ENCODE peak calls at places on chromosomes 5 and 9, in four cellular contexts. Q is IMR-90, P is mesendoderm, N is H1. C is an unnamed sample.

GRCh38 chr9:128115187-128116103 is 12.1 kb downstream of the PTGES2 start:
- DNase-seq in P (no peak), N (no peak), Q (no peak), C (no peak)

GRCh38 chr5:143445726-143446125 is 42.2 kb upstream of the NR3C1 start:
- DNase-seq in N (no peak), Q (peak; percentile 24), P (peak; percentile 57), C (no peak)

GRCh38 chr9:115423646-115424045 is 305.7 kb upstream of the TNC start:
- DNase-seq in Q (no peak), P (no peak), N (no peak), C (no peak)

GRCh38 chr9:112112519-112112918 is 62.6 kb downstream of the SUSD1 start:
- DNase-seq in Q (peak; percentile 92), N (no peak), P (no peak), C (no peak)

GRCh38 chr9:124511426-124511840 is 4.2 kb upstream of the NR5A1 start:
- DNase-seq in N (peak; percentile 63), Q (no peak), P (peak; percentile 57), C (peak; percentile 40)

GRCh38 chr5:149320791-149321330 is 24.4 kb upstream of the GRPEL2 start:
- DNase-seq in P (peak; percentile 87), N (no peak), Q (peak; percentile 94), C (peak; percentile 55)

GRCh38 chr9:119526703-119527102 is 157.5 kb upstream of the BRINP1 start:
- DNase-seq in Q (no peak), N (no peak), P (no peak), C (no peak)

GRCh38 chr9:35771524-35771923 is 17.4 kb upstream of the MSMP start:
- DNase-seq in Q (no peak), P (no peak), N (no peak), C (no peak)

GRCh38 chr9:131714161-131714646 is 25.7 kb downstream of the RAPGEF1 start:
- DNase-seq in P (no peak), N (no peak), Q (peak; percentile 91), C (no peak)

GRCh38 chr5:158373623-158374375 is 514.9 kb upstream of the CLINT1 start:
- DNase-seq in N (no peak), Q (no peak), P (no peak), C (no peak)

GRCh38 chr5:98398465-98398864 is 375.0 kb upstream of the RGMB start:
- DNase-seq in N (no peak), P (no peak), Q (no peak), C (no peak)

GRCh38 chr5:131789765-131790164 is 7.1 kb downstream of the FNIP1 start:
- DNase-seq in P (no peak), N (no peak), Q (no peak), C (no peak)

GRCh38 chr5:8943301-8943700 is 602.6 kb downstream of the SEMA5A start:
- DNase-seq in N (no peak), Q (peak; percentile 40), P (no peak), C (no peak)

GRCh38 chr5:172407861-172408260 is 46.5 kb downstream of the SH3PXD2B start:
- DNase-seq in N (no peak), Q (peak; percentile 72), P (no peak), C (no peak)

GRCh38 chr9:124735121-124735520 is 36.0 kb downstream of the NR6A1 start:
- DNase-seq in Q (peak; percentile 53), P (peak; percentile 74), N (no peak), C (no peak)

GRCh38 chr9:33105939-33106338 is 29.5 kb upstream of the SMU1 start:
- DNase-seq in N (no peak), P (no peak), Q (peak; percentile 36), C (no peak)

GRCh38 chr9:32877103-32877502 is 93.8 kb downstream of the TMEM215 start:
- DNase-seq in Q (no peak), N (no peak), P (no peak), C (no peak)

GRCh38 chr9:15238646-15239045 is 68.4 kb downstream of the TTC39B start:
- DNase-seq in N (no peak), Q (no peak), P (no peak), C (no peak)
- H4K5ac ChIP-seq in N (no peak overlapping the region), Q (no peak overlapping the region), P (no peak overlapping the region), C (no peak overlapping the region)

DNA sequence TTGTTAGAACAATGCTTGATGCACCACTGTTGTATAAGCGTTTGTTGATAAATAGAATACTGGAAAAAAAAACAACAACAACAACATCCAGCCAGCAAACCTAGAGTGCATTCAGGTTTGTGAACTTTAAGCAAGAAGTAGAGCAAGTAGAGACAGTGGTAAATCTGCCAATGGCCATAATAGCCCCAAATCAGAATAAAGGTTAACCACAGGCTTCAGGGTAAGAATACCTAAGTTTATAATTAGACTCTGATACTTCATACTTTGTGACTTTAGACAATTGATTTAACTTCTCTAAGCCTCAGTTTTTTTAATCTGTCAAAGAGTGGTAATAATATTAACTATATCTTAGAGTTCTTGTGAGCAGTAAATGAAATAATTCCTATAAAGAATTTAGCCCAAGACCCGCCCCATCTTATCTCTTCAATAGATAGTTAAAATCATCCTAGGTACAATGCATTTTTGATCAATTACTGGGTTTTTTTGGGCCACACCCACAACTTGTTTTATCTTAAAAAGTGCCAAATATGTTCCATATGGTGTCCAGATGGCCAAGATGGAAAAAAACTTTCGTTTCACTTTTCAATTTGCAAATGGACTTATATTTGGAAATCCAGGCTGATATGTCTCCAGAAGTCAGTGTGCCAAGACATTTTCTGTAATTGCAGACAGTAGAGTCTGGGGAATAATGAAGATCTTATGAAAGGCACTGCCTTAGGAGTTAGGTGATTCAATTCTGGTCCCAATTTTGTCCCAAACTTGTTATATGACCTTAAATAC is 24.5 kb upstream of the DPYSL3 start:
- DNase-seq in N (no peak), Q (peak; percentile 77), P (no peak), C (no peak)
- H3K9ac ChIP-seq in N (no peak overlapping the region), Q (no peak overlapping the region), P (no peak overlapping the region), C (no peak overlapping the region)

GRCh38 chr5:7261900-7262299 is 134.0 kb upstream of the ADCY2 start:
- DNase-seq in P (no peak), Q (no peak), N (no peak), C (no peak)

GRCh38 chr5:7261049-7261448 is 134.9 kb upstream of the ADCY2 start:
- DNase-seq in Q (no peak), N (no peak), P (peak; percentile 99), C (peak; percentile 94)
- H3K4me2 ChIP-seq in Q (no peak overlapping the region), N (peak overlapping the region; percentile 41), P (no peak overlapping the region), C (peak overlapping the region; percentile 42)

GRCh38 chr5:151659001-151659754 is 27.5 kb downstream of the SPARC start:
- DNase-seq in N (peak; percentile 96), Q (peak; percentile 80), P (peak; percentile 91), C (peak; percentile 91)
- H4K5ac ChIP-seq in N (no peak overlapping the region), Q (peak overlapping the region; percentile 36), P (no peak overlapping the region), C (no peak overlapping the region)

GRCh38 chr5:41908374-41909079 is 4.4 kb downstream of the RIMOC1 start:
- DNase-seq in Q (peak; percentile 80), N (no peak), P (no peak), C (no peak)
- H3K9ac ChIP-seq in Q (no peak overlapping the region), N (no peak overlapping the region), P (no peak overlapping the region), C (no peak overlapping the region)

GRCh38 chr9:136381966-136382513 is 8.6 kb upstream of the CARD9 start:
- DNase-seq in Q (no peak), N (no peak), P (no peak), C (no peak)
- H3K4me2 ChIP-seq in Q (no peak overlapping the region), N (no peak overlapping the region), P (no peak overlapping the region), C (no peak overlapping the region)

DNA sequence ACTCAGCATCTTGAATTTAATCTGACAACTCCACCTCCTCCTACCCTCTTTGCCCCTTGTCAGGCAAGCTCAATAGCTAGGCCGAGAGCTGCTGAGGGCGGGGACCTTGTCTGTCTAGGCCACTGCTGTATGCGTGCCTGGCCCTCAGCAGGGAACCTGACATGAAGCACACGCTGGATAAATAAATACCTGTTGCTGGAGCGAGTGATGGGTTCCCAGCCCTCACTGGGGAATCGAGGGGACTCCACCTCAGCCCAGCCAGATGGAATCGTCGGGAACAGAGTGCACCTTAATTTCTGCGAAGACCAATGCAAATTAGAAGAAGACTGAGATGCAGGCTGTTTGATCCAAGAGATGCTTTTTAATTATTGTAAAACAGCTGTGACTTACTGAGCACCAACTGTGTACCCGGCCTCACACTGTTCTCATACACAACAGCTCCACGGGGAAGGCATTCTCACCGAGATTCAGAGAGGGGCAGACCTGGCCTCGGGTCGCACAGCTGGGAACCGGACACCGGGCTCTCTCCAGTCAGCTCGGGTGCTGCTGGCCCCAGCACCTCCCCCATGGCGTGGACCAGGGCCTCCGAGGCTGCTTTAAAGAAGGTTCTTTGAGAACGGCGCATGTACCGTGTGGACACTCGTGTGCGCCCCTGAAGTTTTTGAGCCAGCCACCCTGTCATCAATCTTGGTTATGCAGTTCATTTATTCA is 109.7 kb upstream of the IER5L start:
- DNase-seq in Q (no peak), P (no peak), N (peak; percentile 44), C (no peak)
- H4K5ac ChIP-seq in Q (no peak overlapping the region), P (no peak overlapping the region), N (no peak overlapping the region), C (no peak overlapping the region)

DNA sequence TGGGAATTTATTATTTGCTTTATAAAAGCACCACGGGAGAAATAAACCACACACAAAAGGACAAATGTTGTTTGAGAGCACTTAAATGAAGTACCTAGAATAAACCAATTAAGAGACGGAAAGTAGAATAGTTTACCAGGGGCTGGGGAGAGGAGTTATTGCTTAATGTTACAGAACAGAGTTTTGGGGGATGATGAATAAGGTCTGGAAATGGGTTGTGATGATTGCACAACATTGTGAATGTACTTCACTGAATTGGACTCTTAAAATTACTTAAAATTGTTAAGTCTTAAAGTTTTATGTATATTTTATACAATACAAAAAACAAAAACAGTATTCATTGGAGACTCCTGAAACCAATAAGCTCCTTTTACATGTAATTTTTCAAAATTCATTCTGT is 1.5 kb downstream of the ZBTB43 start:
- DNase-seq in P (no peak), Q (peak; percentile 15), N (no peak), C (no peak)
- H3K9ac ChIP-seq in P (no peak overlapping the region), Q (no peak overlapping the region), N (no peak overlapping the region), C (no peak overlapping the region)

GRCh38 chr5:68406344-68406743 is 190.8 kb downstream of the PIK3R1 start:
- DNase-seq in N (no peak), P (no peak), Q (no peak), C (no peak)
- H3K4me2 ChIP-seq in N (no peak overlapping the region), P (no peak overlapping the region), Q (no peak overlapping the region), C (no peak overlapping the region)

DNA sequence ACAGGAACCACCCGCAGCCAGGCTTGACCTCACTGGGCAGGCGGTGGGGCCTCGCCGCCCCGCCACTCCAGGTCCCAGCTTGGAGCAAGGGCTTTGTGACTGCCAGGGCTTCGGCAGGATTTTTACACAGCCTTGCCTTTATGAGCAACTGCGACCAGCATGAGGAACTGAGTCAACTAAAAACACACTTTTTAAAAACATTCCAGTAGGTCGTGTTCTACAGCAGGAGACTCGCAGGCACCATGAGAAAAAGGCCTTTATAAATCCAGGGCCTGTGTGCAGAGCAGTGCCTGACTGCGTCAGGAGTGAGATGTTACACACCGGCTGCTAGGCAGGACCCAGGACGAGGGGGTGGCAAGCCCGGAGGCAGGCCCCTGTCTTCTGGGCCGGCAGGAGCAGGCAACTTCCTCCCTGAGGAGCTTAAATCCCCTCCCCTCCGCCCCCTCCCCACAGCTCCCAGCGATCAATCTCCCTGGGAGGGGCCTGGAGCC is 92.7 kb downstream of the ROR2 start:
- DNase-seq in N (peak; percentile 59), Q (peak; percentile 50), P (peak; percentile 69), C (peak; percentile 73)
- H4K5ac ChIP-seq in N (no peak overlapping the region), Q (no peak overlapping the region), P (no peak overlapping the region), C (no peak overlapping the region)

C was measured in H9.